ENCODE peak calls at places on chromosomes 6 and 20, in seven cellular contexts. One of them, this sample, is unnamed.

GRCh38 chr6:30075987-30076311 is 380 bp upstream of the RNF39 start:
- DNase-seq in ovary: no peak
- DNase-seq in Peyer's patch: no peak
- DNase-seq in coronary artery: no peak
- DNase-seq in mammary epithelial cell: peak; percentile 90
- DNase-seq in OCI-LY7: no peak
- DNase-seq in fibroblast of lung: no peak
- DNase-seq in this sample: no peak

GRCh38 chr6:82555801-82556200 is 192.2 kb downstream of the TPBG start:
- DNase-seq in OCI-LY7: no peak
- DNase-seq in ovary: no peak
- DNase-seq in mammary epithelial cell: peak; percentile 36
- DNase-seq in coronary artery: no peak
- DNase-seq in Peyer's patch: no peak
- DNase-seq in fibroblast of lung: peak; percentile 53
- DNase-seq in this sample: no peak

GRCh38 chr6:837380-837779 is 144.4 kb upstream of the EXOC2 start:
- DNase-seq in Peyer's patch: no peak
- DNase-seq in mammary epithelial cell: peak; percentile 27
- DNase-seq in ovary: no peak
- DNase-seq in OCI-LY7: no peak
- DNase-seq in coronary artery: no peak
- DNase-seq in fibroblast of lung: no peak
- DNase-seq in this sample: no peak

GRCh38 chr20:43751167-43752050 is 24.6 kb upstream of the GTSF1L start:
- DNase-seq in coronary artery: no peak
- DNase-seq in OCI-LY7: peak; percentile 55
- DNase-seq in mammary epithelial cell: peak; percentile 90
- DNase-seq in fibroblast of lung: peak; percentile 93
- DNase-seq in ovary: no peak
- DNase-seq in Peyer's patch: peak; percentile 61
- DNase-seq in this sample: peak; percentile 64

GRCh38 chr6:10595731-10596664 is 74.8 kb downstream of the GCNT2 start:
- DNase-seq in Peyer's patch: no peak
- DNase-seq in coronary artery: no peak
- DNase-seq in OCI-LY7: no peak
- DNase-seq in fibroblast of lung: no peak
- DNase-seq in ovary: no peak
- DNase-seq in mammary epithelial cell: no peak
- DNase-seq in this sample: peak; percentile 11

GRCh38 chr6:125983246-125983945 is 2.9 kb upstream of the TRMT11 start:
- DNase-seq in ovary: no peak
- DNase-seq in mammary epithelial cell: peak; percentile 20
- DNase-seq in fibroblast of lung: peak; percentile 85
- DNase-seq in Peyer's patch: no peak
- DNase-seq in coronary artery: no peak
- DNase-seq in OCI-LY7: no peak
- DNase-seq in this sample: peak; percentile 62

GRCh38 chr20:18835850-18836249 is 22.3 kb downstream of the SCP2D1 start:
- DNase-seq in ovary: no peak
- DNase-seq in OCI-LY7: no peak
- DNase-seq in mammary epithelial cell: peak; percentile 5
- DNase-seq in coronary artery: no peak
- DNase-seq in Peyer's patch: no peak
- DNase-seq in fibroblast of lung: no peak
- DNase-seq in this sample: no peak

GRCh38 chr6:103036846-103037245 is 1643.3 kb downstream of the GRIK2 start:
- DNase-seq in OCI-LY7: no peak
- DNase-seq in coronary artery: no peak
- DNase-seq in ovary: no peak
- DNase-seq in fibroblast of lung: no peak
- DNase-seq in mammary epithelial cell: no peak
- DNase-seq in Peyer's patch: no peak
- DNase-seq in this sample: no peak

GRCh38 chr6:130377371-130377770 is 11.6 kb downstream of the TMEM200A start:
- DNase-seq in ovary: no peak
- DNase-seq in mammary epithelial cell: no peak
- DNase-seq in Peyer's patch: no peak
- DNase-seq in fibroblast of lung: peak; percentile 35
- DNase-seq in OCI-LY7: no peak
- DNase-seq in coronary artery: no peak
- DNase-seq in this sample: no peak

GRCh38 chr20:47710665-47711045 is 74.6 kb downstream of the SULF2 start:
- DNase-seq in Peyer's patch: no peak
- DNase-seq in fibroblast of lung: no peak
- DNase-seq in OCI-LY7: no peak
- DNase-seq in mammary epithelial cell: no peak
- DNase-seq in coronary artery: no peak
- DNase-seq in ovary: no peak
- DNase-seq in this sample: no peak

GRCh38 chr6:38020593-38020992 is 201.1 kb downstream of the ZFAND3 start:
- DNase-seq in ovary: no peak
- DNase-seq in coronary artery: no peak
- DNase-seq in OCI-LY7: no peak
- DNase-seq in mammary epithelial cell: no peak
- DNase-seq in Peyer's patch: no peak
- DNase-seq in fibroblast of lung: no peak
- DNase-seq in this sample: no peak

GRCh38 chr20:38252292-38253288 is 7.9 kb downstream of the KIAA1755 start:
- DNase-seq in ovary: no peak
- DNase-seq in OCI-LY7: no peak
- DNase-seq in fibroblast of lung: no peak
- DNase-seq in coronary artery: no peak
- DNase-seq in mammary epithelial cell: no peak
- DNase-seq in Peyer's patch: no peak
- DNase-seq in this sample: no peak

GRCh38 chr6:43900560-43901329 is 130.7 kb downstream of the VEGFA start:
- DNase-seq in fibroblast of lung: no peak
- DNase-seq in coronary artery: no peak
- DNase-seq in ovary: no peak
- DNase-seq in Peyer's patch: no peak
- DNase-seq in mammary epithelial cell: no peak
- DNase-seq in OCI-LY7: no peak
- DNase-seq in this sample: no peak

GRCh38 chr20:63081351-63081750 is 74.6 kb upstream of the BHLHE23 start:
- DNase-seq in mammary epithelial cell: no peak
- DNase-seq in ovary: no peak
- DNase-seq in Peyer's patch: peak; percentile 13
- DNase-seq in OCI-LY7: no peak
- DNase-seq in coronary artery: no peak
- DNase-seq in fibroblast of lung: no peak
- DNase-seq in this sample: no peak

GRCh38 chr20:31695849-31696804 is 26.5 kb downstream of the BCL2L1 start:
- DNase-seq in ovary: no peak
- DNase-seq in mammary epithelial cell: peak; percentile 58
- DNase-seq in OCI-LY7: no peak
- DNase-seq in Peyer's patch: peak; percentile 84
- DNase-seq in fibroblast of lung: peak; percentile 69
- DNase-seq in coronary artery: peak; percentile 86
- DNase-seq in this sample: peak; percentile 40

GRCh38 chr6:118197539-118197938 is 290.5 kb downstream of the SLC35F1 start:
- DNase-seq in Peyer's patch: no peak
- DNase-seq in OCI-LY7: no peak
- DNase-seq in mammary epithelial cell: no peak
- DNase-seq in fibroblast of lung: no peak
- DNase-seq in coronary artery: no peak
- DNase-seq in ovary: no peak
- DNase-seq in this sample: no peak

GRCh38 chr6:155274533-155274932 is 10.7 kb downstream of the CLDN20 start:
- DNase-seq in mammary epithelial cell: peak; percentile 88
- DNase-seq in Peyer's patch: no peak
- DNase-seq in fibroblast of lung: peak; percentile 38
- DNase-seq in ovary: no peak
- DNase-seq in coronary artery: no peak
- DNase-seq in OCI-LY7: no peak
- DNase-seq in this sample: peak; percentile 25

GRCh38 chr20:49583669-49584417 is 15.9 kb upstream of the PTGIS start:
- DNase-seq in fibroblast of lung: peak; percentile 87
- DNase-seq in Peyer's patch: peak; percentile 77
- DNase-seq in coronary artery: peak; percentile 93
- DNase-seq in ovary: peak; percentile 75
- DNase-seq in mammary epithelial cell: peak; percentile 8
- DNase-seq in OCI-LY7: no peak
- DNase-seq in this sample: peak; percentile 93

GRCh38 chr20:5215592-5216304 is 88.9 kb downstream of the CDS2 start:
- DNase-seq in ovary: no peak
- DNase-seq in mammary epithelial cell: no peak
- DNase-seq in fibroblast of lung: peak; percentile 9
- DNase-seq in Peyer's patch: no peak
- DNase-seq in OCI-LY7: no peak
- DNase-seq in coronary artery: no peak
- DNase-seq in this sample: no peak

GRCh38 chr6:143260857-143261256 is 189.6 kb downstream of the ADAT2 start:
- DNase-seq in OCI-LY7: no peak
- DNase-seq in coronary artery: no peak
- DNase-seq in fibroblast of lung: no peak
- DNase-seq in Peyer's patch: no peak
- DNase-seq in mammary epithelial cell: peak; percentile 56
- DNase-seq in ovary: no peak
- DNase-seq in this sample: peak; percentile 28

GRCh38 chr6:14360565-14360964 is 243.0 kb downstream of the CD83 start:
- DNase-seq in coronary artery: no peak
- DNase-seq in fibroblast of lung: no peak
- DNase-seq in ovary: no peak
- DNase-seq in mammary epithelial cell: no peak
- DNase-seq in OCI-LY7: no peak
- DNase-seq in Peyer's patch: no peak
- DNase-seq in this sample: no peak

GRCh38 chr6:124800222-124800621 is 162.0 kb upstream of the RNF217 start:
- DNase-seq in OCI-LY7: no peak
- DNase-seq in ovary: no peak
- DNase-seq in fibroblast of lung: no peak
- DNase-seq in Peyer's patch: no peak
- DNase-seq in coronary artery: no peak
- DNase-seq in mammary epithelial cell: no peak
- DNase-seq in this sample: no peak

GRCh38 chr6:136466789-136467585 is 83.2 kb downstream of the MAP7 start:
- DNase-seq in Peyer's patch: no peak
- DNase-seq in coronary artery: no peak
- DNase-seq in ovary: no peak
- DNase-seq in OCI-LY7: no peak
- DNase-seq in fibroblast of lung: no peak
- DNase-seq in mammary epithelial cell: no peak
- DNase-seq in this sample: no peak

DNA sequence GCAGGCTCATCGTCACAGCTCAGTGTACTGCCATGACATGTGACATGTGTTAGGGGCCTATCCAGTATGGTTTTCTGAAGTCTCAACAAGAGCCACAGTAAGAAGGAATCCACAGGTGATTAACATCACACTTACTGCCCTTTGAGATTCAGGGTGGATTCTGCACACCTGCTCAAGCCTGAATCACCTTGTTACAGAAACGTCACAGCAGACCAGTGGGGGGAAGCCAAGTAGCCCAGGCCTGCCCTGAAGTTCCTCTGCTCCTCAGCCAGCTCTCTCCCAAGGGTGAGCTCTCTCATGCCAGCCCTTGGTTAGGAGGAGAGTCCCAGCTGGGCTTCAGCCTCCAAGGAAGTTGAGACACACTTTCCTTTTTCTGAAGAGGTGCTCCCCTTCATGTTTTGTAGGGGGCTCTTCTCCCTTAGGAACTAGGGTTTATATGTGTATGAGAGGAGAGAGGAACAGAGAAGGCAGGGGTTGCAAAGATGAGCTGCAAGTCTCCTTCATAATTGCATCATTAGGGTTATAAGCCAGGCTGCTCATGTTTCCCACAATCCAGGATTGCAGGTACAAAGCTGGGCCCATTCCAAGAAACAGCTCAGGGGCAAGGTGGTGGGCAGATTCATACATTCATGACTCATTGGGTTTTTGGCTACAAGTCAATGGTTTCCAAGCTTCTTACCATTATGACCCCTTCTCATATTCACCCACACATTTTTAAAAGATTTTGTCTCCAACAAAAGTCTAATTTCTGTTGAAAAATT is 11.6 kb downstream of the GSS start:
- DNase-seq in Peyer's patch: no peak
- DNase-seq in mammary epithelial cell: peak; percentile 92
- DNase-seq in coronary artery: no peak
- DNase-seq in OCI-LY7: no peak
- DNase-seq in fibroblast of lung: peak; percentile 6
- DNase-seq in ovary: no peak
- DNase-seq in this sample: no peak
- H3K27ac ChIP-seq in Peyer's patch: no peak overlapping the region
- H3K27ac ChIP-seq in mammary epithelial cell: peak overlapping the region; percentile 75
- H3K27ac ChIP-seq in coronary artery: no peak overlapping the region
- H3K27ac ChIP-seq in OCI-LY7: no peak overlapping the region
- H3K27ac ChIP-seq in fibroblast of lung: no peak overlapping the region
- H3K27ac ChIP-seq in ovary: no peak overlapping the region
- H3K27ac ChIP-seq in this sample: no peak overlapping the region

GRCh38 chr6:24935753-24936152 is at the start of gene RIPOR2:
- DNase-seq in OCI-LY7: peak; percentile 89
- DNase-seq in coronary artery: no peak
- DNase-seq in fibroblast of lung: no peak
- DNase-seq in mammary epithelial cell: no peak
- DNase-seq in Peyer's patch: peak; percentile 87
- DNase-seq in ovary: no peak
- DNase-seq in this sample: no peak
- TF ChIP-seq CTCF in OCI-LY7: peak; percentile 60
- TF ChIP-seq CTCF in coronary artery: no peak
- TF ChIP-seq CTCF in fibroblast of lung: no peak
- TF ChIP-seq CTCF in mammary epithelial cell: no peak
- TF ChIP-seq CTCF in Peyer's patch: peak; percentile 14
- TF ChIP-seq CTCF in ovary: no peak
- TF ChIP-seq CTCF in this sample: peak; percentile 31

DNA sequence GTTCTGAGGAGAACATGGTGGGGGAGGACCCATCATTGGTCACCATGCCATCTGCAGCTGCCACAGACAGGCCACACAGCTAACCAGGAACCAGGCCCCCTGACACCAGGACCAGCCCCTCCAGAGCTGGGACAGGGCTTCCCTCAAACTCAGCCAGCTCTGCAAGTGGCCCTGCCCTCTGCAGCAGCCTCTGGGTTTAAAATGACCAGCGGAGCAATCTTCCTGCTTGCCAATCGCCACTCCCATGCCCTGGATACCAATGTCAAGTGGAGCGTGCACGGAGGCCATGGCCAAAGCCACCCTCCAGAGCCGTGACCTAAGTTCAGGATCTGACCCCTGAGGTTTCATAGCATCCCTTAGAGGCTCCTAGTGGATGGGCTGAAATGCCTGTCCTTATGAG is 199.4 kb downstream of the SYNDIG1 start:
- DNase-seq in OCI-LY7: no peak
- DNase-seq in mammary epithelial cell: no peak
- DNase-seq in coronary artery: no peak
- DNase-seq in fibroblast of lung: no peak
- DNase-seq in ovary: no peak
- DNase-seq in Peyer's patch: peak; percentile 24
- DNase-seq in this sample: no peak
- H3K27ac ChIP-seq in OCI-LY7: no peak overlapping the region
- H3K27ac ChIP-seq in mammary epithelial cell: no peak overlapping the region
- H3K27ac ChIP-seq in coronary artery: no peak overlapping the region
- H3K27ac ChIP-seq in fibroblast of lung: no peak overlapping the region
- H3K27ac ChIP-seq in ovary: no peak overlapping the region
- H3K27ac ChIP-seq in Peyer's patch: no peak overlapping the region
- H3K27ac ChIP-seq in this sample: no peak overlapping the region

GRCh38 chr6:85015396-85015990 is 251.1 kb upstream of the TBX18 start:
- DNase-seq in ovary: peak; percentile 33
- DNase-seq in mammary epithelial cell: no peak
- DNase-seq in Peyer's patch: no peak
- DNase-seq in fibroblast of lung: peak; percentile 62
- DNase-seq in coronary artery: no peak
- DNase-seq in OCI-LY7: no peak
- DNase-seq in this sample: peak; percentile 78
- TF ChIP-seq CTCF in ovary: peak; percentile 23
- TF ChIP-seq CTCF in mammary epithelial cell: peak; percentile 80
- TF ChIP-seq CTCF in Peyer's patch: no peak
- TF ChIP-seq CTCF in fibroblast of lung: peak; percentile 86
- TF ChIP-seq CTCF in coronary artery: peak; percentile 60
- TF ChIP-seq CTCF in OCI-LY7: peak; percentile 21
- TF ChIP-seq CTCF in this sample: peak; percentile 86